ENCODE peak calls at places on chromosomes 7 and 10, in five cellular contexts. D is A549, Q is body of pancreas, B is fibroblast of lung, Y is brain microvascular endothelial cell. O is an unnamed sample.

GRCh38 chr10:6737080-6737641 is 157.1 kb upstream of the PRKCQ start:
- DNase-seq in D (peak), B (peak), Q (no peak), Y (peak), O (peak)

GRCh38 chr7:52506325-52506724 is 529.1 kb upstream of the POM121L12 start:
- DNase-seq in B (no peak), D (no peak), Y (no peak), Q (no peak), O (no peak)

GRCh38 chr7:106588576-106589494 is 72.1 kb downstream of the CCDC71L start:
- DNase-seq in B (no peak), Q (no peak), D (no peak), Y (no peak), O (no peak)

GRCh38 chr7:150435390-150436073 is 14.9 kb upstream of the GIMAP8 start:
- DNase-seq in Y (no peak), Q (peak), D (no peak), B (no peak), O (no peak)

GRCh38 chr10:8183241-8183704 is 128.8 kb downstream of the GATA3 start:
- DNase-seq in Y (no peak), Q (peak), D (no peak), B (no peak), O (no peak)

GRCh38 chr7:17447728-17448478 is 149.5 kb downstream of the AHR start:
- DNase-seq in D (no peak), Q (no peak), B (no peak), Y (peak), O (no peak)

GRCh38 chr7:150595361-150595760 is 28.2 kb downstream of the GIMAP4 start:
- DNase-seq in B (no peak), Q (no peak), D (no peak), Y (no peak), O (no peak)

GRCh38 chr10:55852850-55853249 is 508.2 kb downstream of the ZWINT start:
- DNase-seq in D (no peak), Q (no peak), Y (no peak), B (no peak), O (no peak)

GRCh38 chr7:140564643-140565042 is 76.0 kb downstream of the DENND2A start:
- DNase-seq in B (no peak), Y (no peak), D (no peak), Q (no peak), O (no peak)

GRCh38 chr7:33876600-33877274 is 28.6 kb upstream of the BMPER start:
- DNase-seq in Y (no peak), B (peak), D (no peak), Q (no peak), O (no peak)

GRCh38 chr10:29555746-29556481 is 78.9 kb downstream of the SVIL start:
- DNase-seq in Y (peak), D (no peak), Q (no peak), B (peak), O (no peak)

GRCh38 chr10:70916241-70916640 is 27.9 kb upstream of the PCBD1 start:
- DNase-seq in D (no peak), Q (no peak), B (no peak), Y (no peak), O (no peak)

GRCh38 chr7:99375070-99375807 is 709 bp downstream of the ARPC1B start:
- DNase-seq in B (peak), Y (peak), Q (peak), D (peak), O (peak)

GRCh38 chr10:95278061-95278988 is 12.5 kb downstream of the PDLIM1 start:
- DNase-seq in Y (peak), Q (no peak), B (peak), D (no peak), O (no peak)

GRCh38 chr7:63038987-63039386 is 959.7 kb upstream of the ZNF722 start:
- DNase-seq in D (no peak), B (no peak), Y (no peak), Q (no peak), O (no peak)

GRCh38 chr10:96673318-96674099 is 46.8 kb downstream of the PIK3AP1 start:
- DNase-seq in B (peak), Q (peak), Y (peak), D (no peak), O (no peak)

GRCh38 chr10:97575101-97575668 is 2.6 kb downstream of the ANKRD2 start:
- DNase-seq in Y (no peak), D (peak), B (no peak), Q (no peak), O (no peak)

GRCh38 chr10:92849234-92849525 is 860 bp downstream of the EXOC6 start:
- DNase-seq in Q (no peak), D (peak), B (no peak), Y (no peak), O (no peak)